ENCODE peak calls at places on chromosomes 13 and 19, in eight cellular contexts. W is HEK293T; I is activated T-helper 1 cell treated with Interleukin-2 at 50 U/mL for 16 hours; K is stimulated activated CD8-positive, alpha-beta memory T cell treated with anti-CD3 and anti-CD28 coated beads, Interleukin-15, amount 100 ng/mL, for 24 hours; Y is HTR-8/SVneo; Z is activated CD8-positive, alpha-beta memory T cell treated with anti-CD3 and anti-CD28 coated beads for 1 hour; N is AG04449; M is aorta. H is an unnamed sample.

GRCh38 chr13:44312898-44313551 is 60.6 kb upstream of the SERP2 start:
- DNase-seq in Y (peak), Z (no peak), I (no peak), W (no peak), K (no peak), M (no peak), N (peak), H (no peak)

GRCh38 chr13:49220035-49220855 is at the start of gene MLNR:
- DNase-seq in I (peak), M (peak), Y (no peak), W (peak), Z (no peak), K (no peak), N (no peak), H (peak)

GRCh38 chr13:42808572-42808971 is 27.2 kb downstream of the FAM216B start:
- DNase-seq in N (no peak), Y (no peak), Z (no peak), K (no peak), I (no peak), W (no peak), M (no peak), H (no peak)

GRCh38 chr19:31715249-31715944 is 366.2 kb upstream of the TSHZ3 start:
- DNase-seq in Z (no peak), Y (no peak), W (no peak), M (no peak), K (no peak), I (no peak), N (no peak), H (no peak)

GRCh38 chr19:32674959-32675719 is at the start of gene ANKRD27:
- DNase-seq in I (peak), M (peak), W (peak), Y (peak), N (peak), Z (peak), K (peak), H (peak)

GRCh38 chr13:98022210-98022609 is 68.7 kb downstream of the IPO5 start:
- DNase-seq in K (no peak), N (peak), I (no peak), Y (no peak), M (no peak), Z (no peak), W (no peak), H (no peak)

GRCh38 chr13:112354330-112355273 is 21.6 kb upstream of the SPACA7 start:
- DNase-seq in W (no peak), M (no peak), N (no peak), Y (no peak), K (no peak), I (no peak), Z (no peak), H (no peak)

GRCh38 chr19:952680-953500 is 27.1 kb downstream of the ARID3A start:
- DNase-seq in Z (no peak), M (no peak), N (no peak), I (no peak), Y (no peak), W (no peak), K (no peak), H (no peak)

GRCh38 chr13:33394294-33394932 is 108.9 kb upstream of the STARD13 start:
- DNase-seq in N (no peak), M (no peak), Z (no peak), K (no peak), W (no peak), Y (no peak), I (no peak), H (no peak)

GRCh38 chr13:111533900-111534645 is 213.6 kb downstream of the TEX29 start:
- DNase-seq in Z (no peak), Y (no peak), W (no peak), I (no peak), M (no peak), K (no peak), N (no peak), H (no peak)

GRCh38 chr13:103238441-103238840 is 172.2 kb upstream of the SLC10A2 start:
- DNase-seq in Z (no peak), M (no peak), N (no peak), K (no peak), I (no peak), W (no peak), Y (no peak), H (no peak)

GRCh38 chr13:97881556-97881955 is 71.9 kb upstream of the IPO5 start:
- DNase-seq in K (no peak), N (no peak), W (no peak), M (no peak), Y (no peak), I (no peak), Z (no peak), H (no peak)

GRCh38 chr13:90485441-90485840 is 862.0 kb upstream of the MIR17HG start:
- DNase-seq in M (no peak), I (no peak), N (peak), Y (peak), K (no peak), Z (no peak), W (no peak), H (no peak)

GRCh38 chr13:67139551-67139950 is 90.6 kb downstream of the PCDH9 start:
- DNase-seq in M (no peak), Z (no peak), I (no peak), Y (no peak), W (peak), N (no peak), K (no peak), H (no peak)

GRCh38 chr19:52946322-52947310 is 16.1 kb downstream of the ZNF816 start:
- DNase-seq in M (peak), K (no peak), Y (no peak), I (no peak), N (no peak), Z (no peak), W (no peak), H (no peak)